ENCODE peak calls at places on chromosomes 3 and 15, in four cellular contexts. Y is spleen, T is ovary, I is adrenal gland. K is an unnamed sample.

GRCh38 chr15:50071551-50072258 is 47.3 kb downstream of the ATP8B4 start:
- DNase-seq in Y (no peak), I (no peak), T (no peak), K (no peak)

GRCh38 chr3:172915911-172916514 is 165.5 kb downstream of the ECT2 start:
- DNase-seq in T (no peak), I (no peak), Y (no peak), K (no peak)

GRCh38 chr3:138442433-138442832 is 8.0 kb downstream of the ESYT3 start:
- DNase-seq in T (no peak), Y (no peak), I (no peak), K (peak; percentile 64)

GRCh38 chr15:48722764-48723661 is 77.5 kb upstream of the FBN1 start:
- DNase-seq in Y (no peak), I (no peak), T (no peak), K (peak; percentile 81)

GRCh38 chr3:179949428-179949827 is 87.3 kb downstream of the PEX5L start:
- DNase-seq in I (no peak), T (no peak), Y (no peak), K (no peak)

GRCh38 chr3:153513236-153513635 is 351.2 kb downstream of the RAP2B start:
- DNase-seq in I (no peak), T (no peak), Y (no peak), K (no peak)

GRCh38 chr15:88185584-88185983 is 71.0 kb downstream of the NTRK3 start:
- DNase-seq in Y (no peak), I (no peak), T (no peak), K (no peak)

GRCh38 chr15:95087253-95087609 is 855.9 kb downstream of the MCTP2 start:
- DNase-seq in Y (no peak), I (no peak), T (no peak), K (no peak)

GRCh38 chr3:36792342-36792741 is 28.0 kb upstream of the DCLK3 start:
- DNase-seq in T (no peak), Y (no peak), I (no peak), K (no peak)

GRCh38 chr15:77012868-77013267 is 17.9 kb downstream of the PSTPIP1 start:
- DNase-seq in I (no peak), Y (no peak), T (no peak), K (no peak)

GRCh38 chr15:100879461-100880138 is at the start of gene ALDH1A3:
- DNase-seq in T (peak; percentile 57), Y (no peak), I (no peak), K (no peak)

GRCh38 chr3:134978658-134979057 is 183.6 kb downstream of the EPHB1 start:
- DNase-seq in T (no peak), I (no peak), Y (no peak), K (no peak)

GRCh38 chr15:85646538-85647091 is 148.1 kb downstream of the KLHL25 start:
- DNase-seq in T (no peak), I (no peak), Y (no peak), K (no peak)

GRCh38 chr3:46236294-46237054 is 5.8 kb upstream of the CCR3 start:
- DNase-seq in I (no peak), Y (no peak), T (no peak), K (no peak)

GRCh38 chr3:51942603-51943450 is 664 bp downstream of the PARP3 start:
- DNase-seq in T (no peak), Y (peak; percentile 89), I (peak; percentile 78), K (peak; percentile 74)

GRCh38 chr3:134371542-134372324 is 2.5 kb downstream of the AMOTL2 start:
- DNase-seq in I (no peak), Y (peak; percentile 23), T (no peak), K (no peak)

GRCh38 chr3:43176666-43177065 is 70.8 kb upstream of the POMGNT2 start:
- DNase-seq in T (no peak), Y (no peak), I (no peak), K (no peak)

GRCh38 chr3:16468114-16469098 is 45.1 kb downstream of the RFTN1 start:
- DNase-seq in T (no peak), I (no peak), Y (no peak), K (no peak)

GRCh38 chr3:194481103-194481502 is 5.7 kb downstream of the ATP13A3 start:
- DNase-seq in Y (no peak), I (no peak), T (no peak), K (peak; percentile 30)

GRCh38 chr3:122977645-122978466 is 49.7 kb downstream of the SEMA5B start:
- DNase-seq in I (no peak), T (no peak), Y (no peak), K (peak; percentile 12)

GRCh38 chr3:45785626-45786150 is 10.6 kb downstream of the SLC6A20 start:
- DNase-seq in Y (no peak), T (no peak), I (no peak), K (no peak)

GRCh38 chr3:179661777-179662176 is 8.9 kb downstream of the USP13 start:
- DNase-seq in Y (no peak), I (no peak), T (no peak), K (no peak)

GRCh38 chr3:193040836-193041672 is 123.4 kb upstream of the MB21D2 start:
- DNase-seq in I (no peak), Y (no peak), T (no peak), K (peak; percentile 37)

GRCh38 chr15:34349769-34350168 is 6.7 kb downstream of the NUTM1 start:
- DNase-seq in I (no peak), Y (no peak), T (no peak), K (no peak)

GRCh38 chr15:39509941-39510845 is 70.7 kb upstream of the THBS1 start:
- DNase-seq in I (no peak), Y (no peak), T (no peak), K (no peak)

GRCh38 chr15:68298882-68299381 is 21.4 kb downstream of the FEM1B start:
- DNase-seq in Y (peak; percentile 66), I (no peak), T (no peak), K (no peak)

GRCh38 chr3:49013738-49014660 is 4.4 kb downstream of the DALRD3 start:
- DNase-seq in T (peak; percentile 52), Y (no peak), I (no peak), K (peak; percentile 43)
- H3K27ac ChIP-seq in T (no peak overlapping the region), Y (no peak overlapping the region), I (no peak overlapping the region), K (no peak overlapping the region)

GRCh38 chr3:85020828-85021227 is 62.0 kb downstream of the CADM2 start:
- DNase-seq in T (no peak), I (no peak), Y (no peak), K (no peak)
- H3K4me3 ChIP-seq in T (no peak overlapping the region), I (no peak overlapping the region), Y (no peak overlapping the region), K (no peak overlapping the region)

DNA sequence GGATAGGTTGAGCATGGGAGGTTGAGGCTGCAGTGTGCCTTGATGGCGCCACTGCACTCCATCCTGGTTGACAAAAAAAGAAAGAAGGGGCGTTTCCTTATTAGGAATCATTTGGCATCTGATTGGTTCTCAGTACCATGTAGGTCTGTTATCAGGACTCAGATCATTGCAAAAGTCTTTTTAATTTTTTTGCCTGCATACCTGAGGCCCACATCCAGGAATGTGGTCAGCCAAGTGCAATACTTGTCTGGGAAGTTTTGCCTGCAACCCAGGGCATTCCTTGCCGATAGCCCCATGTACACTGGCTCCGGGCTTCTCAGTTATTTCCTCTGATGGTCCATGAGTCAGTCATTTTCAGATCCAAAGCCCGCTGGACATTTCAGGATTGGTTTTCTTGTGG is 50.1 kb upstream of the CRTC3 start:
- DNase-seq in T (no peak), Y (no peak), I (no peak), K (no peak)
- H3K36me3 ChIP-seq in T (no peaks in the 10 kb centered on the region), Y (peaks cover 92% of the 10 kb centered on the region), I (peaks cover 80% of the 10 kb centered on the region), K (peaks cover 88% of the 10 kb centered on the region)

DNA sequence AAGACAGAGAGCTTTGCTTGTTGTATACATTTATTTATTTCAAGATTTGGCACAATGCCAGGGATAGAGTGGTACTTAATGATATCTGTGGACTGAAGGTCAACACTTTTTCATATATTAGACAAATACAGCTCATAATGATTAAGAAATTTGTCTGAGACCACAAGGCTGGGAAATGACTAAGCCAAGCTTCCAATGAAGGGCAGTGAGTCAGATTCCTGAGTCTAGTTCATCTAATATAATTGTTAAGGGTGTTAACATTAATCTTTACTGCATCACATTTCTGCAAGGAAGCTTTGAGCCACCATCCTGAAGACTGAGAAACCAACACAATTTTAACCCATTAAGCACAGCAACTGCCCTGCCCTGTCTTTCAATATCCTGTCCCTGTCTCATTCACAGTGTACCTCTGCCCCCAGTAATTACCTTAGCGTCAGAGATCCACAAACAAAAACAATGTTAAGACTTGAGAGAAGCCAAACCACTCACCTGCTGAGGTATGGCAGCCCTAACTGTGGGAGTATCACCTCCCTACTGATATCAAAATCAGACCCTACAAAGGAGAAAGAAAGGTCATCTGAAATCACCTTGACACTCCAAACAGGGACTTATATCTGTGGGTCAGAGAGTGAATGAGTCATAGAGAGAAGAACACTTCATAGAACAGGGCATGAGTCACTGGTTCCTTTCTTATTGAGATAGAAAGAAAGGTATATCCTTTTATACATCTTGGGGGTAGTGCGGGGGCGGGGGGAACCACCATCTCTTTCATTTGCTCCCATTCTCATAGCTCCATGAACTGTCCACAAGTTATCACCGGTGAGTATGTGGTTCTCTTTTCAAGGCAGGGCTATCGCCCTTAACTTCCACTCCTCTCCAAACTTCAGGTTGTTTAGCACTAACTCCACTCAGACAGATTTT is 74.7 kb downstream of the MAGI1 start:
- DNase-seq in I (no peak), T (no peak), Y (no peak), K (peak; percentile 63)
- H3K27ac ChIP-seq in I (no peak overlapping the region), T (no peak overlapping the region), Y (peak overlapping the region; percentile 26), K (peak overlapping the region; percentile 31)

DNA sequence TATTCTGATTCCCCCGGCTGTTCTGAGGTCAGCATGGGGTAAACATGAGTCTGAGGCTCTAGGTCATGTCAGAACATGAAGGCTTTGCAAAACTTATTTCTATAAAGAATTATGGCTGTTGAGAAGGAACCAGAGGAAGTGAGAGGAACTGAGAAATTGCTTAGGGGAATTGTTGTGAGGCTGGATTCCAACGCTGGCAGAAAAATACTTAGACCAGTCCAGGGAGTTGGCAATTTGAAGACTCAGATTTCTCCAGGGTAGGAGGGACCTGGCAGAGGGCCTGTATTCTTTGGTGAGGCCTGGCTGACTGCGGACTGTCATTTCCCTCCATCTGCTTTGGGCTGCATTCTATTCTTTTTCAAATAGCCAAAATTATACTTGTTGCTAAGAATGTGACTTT is 155.5 kb downstream of the PLD1 start:
- DNase-seq in T (peak; percentile 56), Y (no peak), I (peak; percentile 56), K (no peak)
- H3K4me3 ChIP-seq in T (no peak overlapping the region), Y (no peak overlapping the region), I (no peak overlapping the region), K (no peak overlapping the region)

GRCh38 chr3:48647714-48648113 is 12.5 kb upstream of the SLC26A6 start:
- DNase-seq in Y (no peak), I (no peak), T (no peak), K (no peak)
- H3K36me3 ChIP-seq in Y (no peaks in the 10 kb centered on the region), I (no peaks in the 10 kb centered on the region), T (no peaks in the 10 kb centered on the region), K (no peaks in the 10 kb centered on the region)